ENCODE peak calls at places on chromosomes 2 and 18, in six cellular contexts. One of them, this sample, is unnamed.

GRCh38 chr2:156400704-156401678 is 35.2 kb upstream of the GPD2 start:
- DNase-seq in OCI-LY7: peak
- DNase-seq in GM23338: peak
- DNase-seq in right lobe of liver: peak
- DNase-seq in body of pancreas: peak
- DNase-seq in neural progenitor cell: peak
- DNase-seq in this sample: peak

GRCh38 chr2:236317938-236318396 is 53.8 kb upstream of the ASB18 start:
- DNase-seq in right lobe of liver: no peak
- DNase-seq in body of pancreas: peak
- DNase-seq in OCI-LY7: no peak
- DNase-seq in neural progenitor cell: no peak
- DNase-seq in GM23338: no peak
- DNase-seq in this sample: no peak

GRCh38 chr2:69196327-69197117 is 183.5 kb downstream of the ANTXR1 start:
- DNase-seq in OCI-LY7: no peak
- DNase-seq in GM23338: no peak
- DNase-seq in neural progenitor cell: no peak
- DNase-seq in body of pancreas: peak
- DNase-seq in right lobe of liver: no peak
- DNase-seq in this sample: no peak

GRCh38 chr2:199973703-199974102 is 18.3 kb downstream of the MAIP1 start:
- DNase-seq in GM23338: peak
- DNase-seq in neural progenitor cell: peak
- DNase-seq in right lobe of liver: no peak
- DNase-seq in body of pancreas: no peak
- DNase-seq in OCI-LY7: no peak
- DNase-seq in this sample: no peak

GRCh38 chr2:9675369-9676351 is 44.9 kb upstream of the YWHAQ start:
- DNase-seq in GM23338: peak
- DNase-seq in neural progenitor cell: peak
- DNase-seq in right lobe of liver: no peak
- DNase-seq in OCI-LY7: no peak
- DNase-seq in body of pancreas: no peak
- DNase-seq in this sample: peak

GRCh38 chr18:79577451-79578395 is 101.9 kb upstream of the CTDP1 start:
- DNase-seq in neural progenitor cell: no peak
- DNase-seq in OCI-LY7: no peak
- DNase-seq in body of pancreas: peak
- DNase-seq in GM23338: no peak
- DNase-seq in right lobe of liver: peak
- DNase-seq in this sample: peak

GRCh38 chr2:198657520-198658121 is 800.1 kb downstream of the SATB2 start:
- DNase-seq in body of pancreas: peak
- DNase-seq in right lobe of liver: no peak
- DNase-seq in GM23338: peak
- DNase-seq in neural progenitor cell: peak
- DNase-seq in OCI-LY7: peak
- DNase-seq in this sample: no peak

GRCh38 chr18:6355789-6356589 is 58.7 kb downstream of the L3MBTL4 start:
- DNase-seq in GM23338: no peak
- DNase-seq in right lobe of liver: no peak
- DNase-seq in body of pancreas: no peak
- DNase-seq in OCI-LY7: no peak
- DNase-seq in neural progenitor cell: no peak
- DNase-seq in this sample: no peak

GRCh38 chr2:158994920-158995676 is 26.7 kb downstream of the TANC1 start:
- DNase-seq in neural progenitor cell: peak
- DNase-seq in body of pancreas: no peak
- DNase-seq in OCI-LY7: no peak
- DNase-seq in right lobe of liver: no peak
- DNase-seq in GM23338: peak
- DNase-seq in this sample: no peak

GRCh38 chr2:146642066-146642465 is 1202.8 kb upstream of the ACVR2A start:
- DNase-seq in GM23338: no peak
- DNase-seq in neural progenitor cell: no peak
- DNase-seq in body of pancreas: no peak
- DNase-seq in OCI-LY7: peak
- DNase-seq in right lobe of liver: no peak
- DNase-seq in this sample: peak

GRCh38 chr2:37415128-37415817 is 70.8 kb downstream of the QPCT start:
- DNase-seq in GM23338: no peak
- DNase-seq in body of pancreas: no peak
- DNase-seq in OCI-LY7: no peak
- DNase-seq in neural progenitor cell: no peak
- DNase-seq in right lobe of liver: no peak
- DNase-seq in this sample: no peak

GRCh38 chr2:101515512-101515911 is 40.6 kb upstream of the RFX8 start:
- DNase-seq in GM23338: no peak
- DNase-seq in neural progenitor cell: no peak
- DNase-seq in right lobe of liver: no peak
- DNase-seq in OCI-LY7: no peak
- DNase-seq in body of pancreas: peak
- DNase-seq in this sample: no peak

GRCh38 chr2:31539505-31539904 is 41.2 kb downstream of the SRD5A2 start:
- DNase-seq in GM23338: peak
- DNase-seq in body of pancreas: no peak
- DNase-seq in neural progenitor cell: peak
- DNase-seq in right lobe of liver: no peak
- DNase-seq in OCI-LY7: no peak
- DNase-seq in this sample: no peak

GRCh38 chr2:235287369-235287722 is 206.5 kb upstream of the AGAP1 start:
- DNase-seq in GM23338: no peak
- DNase-seq in body of pancreas: no peak
- DNase-seq in neural progenitor cell: no peak
- DNase-seq in OCI-LY7: no peak
- DNase-seq in right lobe of liver: no peak
- DNase-seq in this sample: no peak

GRCh38 chr2:100571668-100572067 is 8.9 kb downstream of the PDCL3 start:
- DNase-seq in GM23338: no peak
- DNase-seq in right lobe of liver: no peak
- DNase-seq in body of pancreas: no peak
- DNase-seq in neural progenitor cell: no peak
- DNase-seq in OCI-LY7: no peak
- DNase-seq in this sample: no peak

GRCh38 chr2:70340921-70341765 is 39.3 kb upstream of the FAM136A start:
- DNase-seq in GM23338: peak
- DNase-seq in body of pancreas: peak
- DNase-seq in right lobe of liver: no peak
- DNase-seq in neural progenitor cell: peak
- DNase-seq in OCI-LY7: peak
- DNase-seq in this sample: no peak

GRCh38 chr18:3458952-3459853 is 9.2 kb downstream of the TGIF1 start:
- DNase-seq in right lobe of liver: no peak
- DNase-seq in GM23338: no peak
- DNase-seq in neural progenitor cell: no peak
- DNase-seq in OCI-LY7: no peak
- DNase-seq in body of pancreas: no peak
- DNase-seq in this sample: no peak

GRCh38 chr2:173254659-173255058 is 100.0 kb upstream of the CDCA7 start:
- DNase-seq in right lobe of liver: no peak
- DNase-seq in GM23338: no peak
- DNase-seq in OCI-LY7: no peak
- DNase-seq in body of pancreas: no peak
- DNase-seq in neural progenitor cell: no peak
- DNase-seq in this sample: no peak

GRCh38 chr2:219350938-219351280 is 18.4 kb upstream of the RESP18 start:
- DNase-seq in neural progenitor cell: peak
- DNase-seq in GM23338: peak
- DNase-seq in right lobe of liver: no peak
- DNase-seq in body of pancreas: peak
- DNase-seq in OCI-LY7: no peak
- DNase-seq in this sample: no peak

GRCh38 chr2:23434721-23435121 is 49.7 kb downstream of the KLHL29 start:
- DNase-seq in neural progenitor cell: no peak
- DNase-seq in body of pancreas: no peak
- DNase-seq in GM23338: no peak
- DNase-seq in OCI-LY7: no peak
- DNase-seq in right lobe of liver: peak
- DNase-seq in this sample: no peak

GRCh38 chr2:149068996-149069888 is 30.7 kb downstream of the LYPD6B start:
- DNase-seq in GM23338: no peak
- DNase-seq in neural progenitor cell: no peak
- DNase-seq in OCI-LY7: no peak
- DNase-seq in body of pancreas: no peak
- DNase-seq in right lobe of liver: no peak
- DNase-seq in this sample: no peak

GRCh38 chr2:960064-960736 is 9.6 kb downstream of the SNTG2 start:
- DNase-seq in OCI-LY7: no peak
- DNase-seq in body of pancreas: no peak
- DNase-seq in right lobe of liver: no peak
- DNase-seq in neural progenitor cell: no peak
- DNase-seq in GM23338: peak
- DNase-seq in this sample: no peak

GRCh38 chr2:64367444-64367843 is 86.5 kb upstream of the LGALSL start:
- DNase-seq in neural progenitor cell: no peak
- DNase-seq in body of pancreas: no peak
- DNase-seq in GM23338: no peak
- DNase-seq in OCI-LY7: no peak
- DNase-seq in right lobe of liver: no peak
- DNase-seq in this sample: no peak

GRCh38 chr2:64361151-64361938 is 92.6 kb upstream of the LGALSL start:
- DNase-seq in right lobe of liver: no peak
- DNase-seq in OCI-LY7: no peak
- DNase-seq in body of pancreas: peak
- DNase-seq in neural progenitor cell: no peak
- DNase-seq in GM23338: no peak
- DNase-seq in this sample: no peak

GRCh38 chr2:64362562-64363026 is 91.4 kb upstream of the LGALSL start:
- DNase-seq in right lobe of liver: peak
- DNase-seq in OCI-LY7: no peak
- DNase-seq in body of pancreas: peak
- DNase-seq in neural progenitor cell: no peak
- DNase-seq in GM23338: no peak
- DNase-seq in this sample: no peak

GRCh38 chr2:64363140-64363539 is 90.8 kb upstream of the LGALSL start:
- DNase-seq in body of pancreas: no peak
- DNase-seq in right lobe of liver: no peak
- DNase-seq in GM23338: no peak
- DNase-seq in OCI-LY7: no peak
- DNase-seq in neural progenitor cell: no peak
- DNase-seq in this sample: no peak

DNA sequence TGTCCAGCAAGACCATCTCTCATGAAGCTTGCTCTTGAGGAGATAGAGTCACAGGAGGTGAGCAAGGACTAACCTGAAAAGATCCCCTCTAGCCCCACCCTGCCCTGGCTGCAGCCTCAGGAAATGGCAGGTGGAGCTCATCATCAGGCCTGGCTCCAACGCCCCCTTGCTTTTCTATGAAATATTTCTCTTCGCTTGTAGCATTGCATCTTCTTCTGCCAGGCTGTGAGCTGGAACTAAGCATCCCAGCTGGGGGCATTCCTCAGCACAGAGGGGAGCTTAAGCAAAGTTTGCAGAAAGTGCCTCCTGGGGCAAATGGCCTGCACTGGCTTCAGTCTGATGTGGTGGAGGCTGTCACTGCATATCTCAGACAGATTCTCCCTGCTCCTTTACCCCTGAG is 90.1 kb upstream of the LGALSL start:
- DNase-seq in body of pancreas: no peak
- DNase-seq in neural progenitor cell: no peak
- DNase-seq in GM23338: peak
- DNase-seq in right lobe of liver: no peak
- DNase-seq in OCI-LY7: peak
- DNase-seq in this sample: no peak
- H3K27ac ChIP-seq in body of pancreas: no peak
- H3K27ac ChIP-seq in neural progenitor cell: no peak
- H3K27ac ChIP-seq in GM23338: no peak
- H3K27ac ChIP-seq in right lobe of liver: no peak
- H3K27ac ChIP-seq in OCI-LY7: no peak
- H3K27ac ChIP-seq in this sample: no peak

GRCh38 chr2:169585673-169586072 is 1.5 kb downstream of the PPIG start:
- DNase-seq in body of pancreas: no peak
- DNase-seq in OCI-LY7: no peak
- DNase-seq in right lobe of liver: no peak
- DNase-seq in GM23338: no peak
- DNase-seq in neural progenitor cell: no peak
- DNase-seq in this sample: no peak

DNA sequence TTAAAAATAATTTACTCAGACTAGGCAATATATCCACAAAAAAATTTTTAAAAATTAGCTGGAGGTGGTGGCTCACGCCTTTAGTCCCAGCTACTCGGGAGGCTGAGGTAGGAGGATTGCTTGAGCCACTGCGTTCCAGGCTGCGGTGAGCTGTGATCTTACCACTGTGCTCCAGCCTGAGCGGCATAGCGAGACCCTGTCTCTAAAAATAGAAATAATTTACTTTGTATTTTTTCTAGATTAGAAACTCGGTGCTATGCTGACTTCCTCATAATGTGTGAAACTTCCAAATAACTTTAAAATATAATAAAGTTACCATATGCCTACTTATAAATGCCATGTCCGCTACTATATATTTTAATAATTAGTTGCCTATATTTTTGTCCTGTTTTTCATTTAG is 6.7 kb downstream of the PPIG start:
- DNase-seq in GM23338: no peak
- DNase-seq in body of pancreas: no peak
- DNase-seq in neural progenitor cell: no peak
- DNase-seq in OCI-LY7: no peak
- DNase-seq in right lobe of liver: no peak
- DNase-seq in this sample: no peak
- TF ChIP-seq CTCF in GM23338: no peak
- TF ChIP-seq CTCF in body of pancreas: no peak
- TF ChIP-seq CTCF in neural progenitor cell: no peak
- TF ChIP-seq CTCF in OCI-LY7: no peak
- TF ChIP-seq CTCF in right lobe of liver: no peak
- TF ChIP-seq CTCF in this sample: no peak

GRCh38 chr2:42923632-42924425 is 131.4 kb upstream of the HAAO start:
- DNase-seq in body of pancreas: no peak
- DNase-seq in right lobe of liver: no peak
- DNase-seq in neural progenitor cell: no peak
- DNase-seq in GM23338: peak
- DNase-seq in OCI-LY7: no peak
- DNase-seq in this sample: no peak

GRCh38 chr2:42921721-42922120 is 129.3 kb upstream of the HAAO start:
- DNase-seq in neural progenitor cell: no peak
- DNase-seq in right lobe of liver: no peak
- DNase-seq in body of pancreas: no peak
- DNase-seq in OCI-LY7: no peak
- DNase-seq in GM23338: no peak
- DNase-seq in this sample: no peak

GRCh38 chr2:42922293-42922692 is 129.9 kb upstream of the HAAO start:
- DNase-seq in neural progenitor cell: no peak
- DNase-seq in OCI-LY7: no peak
- DNase-seq in GM23338: no peak
- DNase-seq in right lobe of liver: no peak
- DNase-seq in body of pancreas: no peak
- DNase-seq in this sample: no peak

GRCh38 chr2:42924436-42924897 is 132.1 kb upstream of the HAAO start:
- DNase-seq in neural progenitor cell: no peak
- DNase-seq in GM23338: no peak
- DNase-seq in right lobe of liver: no peak
- DNase-seq in body of pancreas: no peak
- DNase-seq in OCI-LY7: no peak
- DNase-seq in this sample: no peak

GRCh38 chr2:42922790-42923631 is 130.6 kb upstream of the HAAO start:
- DNase-seq in GM23338: no peak
- DNase-seq in body of pancreas: no peak
- DNase-seq in right lobe of liver: no peak
- DNase-seq in neural progenitor cell: no peak
- DNase-seq in OCI-LY7: no peak
- DNase-seq in this sample: no peak
- H3K27ac ChIP-seq in GM23338: no peak
- H3K27ac ChIP-seq in body of pancreas: peak
- H3K27ac ChIP-seq in right lobe of liver: peak
- H3K27ac ChIP-seq in neural progenitor cell: no peak
- H3K27ac ChIP-seq in OCI-LY7: no peak
- H3K27ac ChIP-seq in this sample: peak

GRCh38 chr2:11681722-11682589 is 12.0 kb upstream of the NTSR2 start:
- DNase-seq in OCI-LY7: peak
- DNase-seq in right lobe of liver: no peak
- DNase-seq in GM23338: peak
- DNase-seq in body of pancreas: peak
- DNase-seq in neural progenitor cell: peak
- DNase-seq in this sample: peak
- TF ChIP-seq CTCF in OCI-LY7: peak
- TF ChIP-seq CTCF in right lobe of liver: peak
- TF ChIP-seq CTCF in GM23338: peak
- TF ChIP-seq CTCF in body of pancreas: peak
- TF ChIP-seq CTCF in neural progenitor cell: peak
- TF ChIP-seq CTCF in this sample: peak

This sample was measured in kidney.